ENCODE peak calls at places on chromosome 17, in four cellular contexts. H, C, O and F are unnamed samples.
A peak's percentile ranks its signal among the peaks of the same experiment; 100 is the strongest.

GRCh38 chr17:63337579-63337978 is 108.5 kb downstream of the CYB561 start:
- DNase-seq in H (no peak), C (no peak), O (no peak), F (no peak)

GRCh38 chr17:40313660-40314556 is 4.9 kb downstream of the RARA start:
- DNase-seq in H (peak; percentile 67), C (no peak), O (no peak), F (no peak)

GRCh38 chr17:883586-883962 is 96.0 kb downstream of the NXN start:
- DNase-seq in H (no peak), C (no peak), O (no peak), F (no peak)

GRCh38 chr17:42694524-42694923 is 12.2 kb downstream of the CNTNAP1 start:
- DNase-seq in H (no peak), C (no peak), O (no peak), F (no peak)

GRCh38 chr17:45672301-45672700 is 111.8 kb upstream of the CRHR1 start:
- DNase-seq in H (no peak), C (no peak), O (no peak), F (no peak)

GRCh38 chr17:47225911-47226688 is 17.0 kb downstream of the MYL4 start:
- DNase-seq in H (no peak), C (no peak), O (no peak), F (no peak)

GRCh38 chr17:29561541-29562517 is 5.0 kb downstream of the ABHD15 start:
- DNase-seq in H (no peak), C (no peak), O (no peak), F (peak; percentile 91)

GRCh38 chr17:40095944-40096791 is 4.2 kb downstream of the NR1D1 start:
- DNase-seq in H (no peak), C (peak; percentile 48), O (peak; percentile 93), F (peak; percentile 93)

GRCh38 chr17:19738757-19739156 is 9.3 kb downstream of the ALDH3A1 start:
- DNase-seq in H (no peak), C (no peak), O (no peak), F (no peak)

GRCh38 chr17:81044428-81044763 is 9.4 kb downstream of the BAIAP2 start:
- DNase-seq in H (no peak), C (no peak), O (no peak), F (no peak)
- H3K4me3 ChIP-seq in H (no peak overlapping the region), C (no peak overlapping the region), O (no peak overlapping the region), F (no peak overlapping the region)

DNA sequence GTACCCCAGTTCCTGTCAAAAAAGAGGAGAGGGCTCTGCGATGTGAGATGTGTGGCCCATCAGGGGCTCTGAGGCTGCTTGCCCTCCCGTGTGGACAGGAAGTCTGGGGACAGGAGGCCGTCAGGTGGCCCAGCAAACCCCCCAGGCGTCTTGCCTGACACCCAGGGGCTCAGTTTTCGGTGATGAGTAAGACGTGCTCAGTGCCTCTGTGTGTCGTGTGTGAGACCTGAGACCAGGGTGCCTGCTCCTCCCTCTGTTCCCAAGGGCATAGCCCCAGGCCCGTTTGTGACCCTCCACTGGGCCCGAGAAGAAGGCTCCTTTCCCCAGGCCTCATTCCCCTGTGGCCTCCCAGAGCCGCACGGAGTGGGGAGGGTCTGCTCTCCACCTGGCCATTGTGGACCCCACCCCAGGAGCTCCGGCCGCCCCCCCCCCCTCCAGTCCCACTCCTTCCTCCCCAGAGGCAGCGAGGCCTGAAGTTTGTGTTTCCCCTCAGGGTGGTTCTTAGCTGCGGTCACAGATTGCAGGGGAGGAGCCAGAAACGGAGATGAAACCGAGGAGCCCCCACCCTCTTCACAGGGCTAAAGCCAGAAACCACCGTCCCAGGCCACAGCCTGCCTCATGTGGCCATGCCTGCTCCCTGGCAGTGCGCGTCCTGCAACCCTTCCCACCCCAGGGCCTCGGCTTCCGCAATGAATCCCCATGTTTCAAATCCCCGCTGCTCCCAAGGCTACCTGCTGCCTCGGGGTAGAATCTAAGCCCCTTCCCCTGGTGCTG is 4.9 kb upstream of the ACTG1 start:
- DNase-seq in H (no peak), C (no peak), O (no peak), F (peak; percentile 90)
- H3K4me3 ChIP-seq in H (no peak overlapping the region), C (no peak overlapping the region), O (no peak overlapping the region), F (no peak overlapping the region)

GRCh38 chr17:74972973-74973328 is 392 bp upstream of the HID1 start:
- DNase-seq in H (no peak), C (no peak), O (no peak), F (no peak)
- H3K4me3 ChIP-seq in H (peak overlapping the region; percentile 21), C (peak overlapping the region; percentile 19), O (peak overlapping the region; percentile 39), F (peak overlapping the region; percentile 66)

GRCh38 chr17:69499301-69499700 is 84.8 kb downstream of the MAP2K6 start:
- DNase-seq in H (no peak), C (no peak), O (no peak), F (no peak)

GRCh38 chr17:69500911-69501429 is 86.5 kb downstream of the MAP2K6 start:
- DNase-seq in H (no peak), C (no peak), O (no peak), F (no peak)

GRCh38 chr17:69503711-69504110 is 89.2 kb downstream of the MAP2K6 start:
- DNase-seq in H (no peak), C (no peak), O (no peak), F (no peak)

GRCh38 chr17:69501591-69502468 is 87.3 kb downstream of the MAP2K6 start:
- DNase-seq in H (no peak), C (no peak), O (no peak), F (no peak)

DNA sequence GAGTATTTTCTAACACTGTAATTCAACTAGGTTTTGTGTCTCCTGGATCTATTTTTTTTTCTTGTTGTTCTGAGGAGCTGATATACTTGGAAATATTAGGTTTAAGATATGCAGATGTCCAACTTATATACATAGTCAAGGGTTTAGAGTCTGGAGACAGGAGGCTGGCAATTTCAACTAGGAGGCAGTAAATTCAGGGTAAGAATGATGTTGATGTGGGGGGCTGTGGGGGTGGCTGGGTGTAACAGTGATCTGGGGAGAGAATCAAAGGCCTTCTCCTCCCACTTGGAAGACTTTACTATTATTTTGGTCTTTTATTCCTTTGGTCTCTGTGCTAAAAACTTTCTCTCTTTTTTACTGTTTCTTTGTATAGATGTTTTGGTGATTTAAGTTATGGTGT is 88.0 kb downstream of the MAP2K6 start:
- DNase-seq in H (no peak), C (no peak), O (no peak), F (no peak)
- H3K4me3 ChIP-seq in H (peak overlapping the region; percentile 27), C (no peak overlapping the region), O (no peak overlapping the region), F (peak overlapping the region; percentile 3)

DNA sequence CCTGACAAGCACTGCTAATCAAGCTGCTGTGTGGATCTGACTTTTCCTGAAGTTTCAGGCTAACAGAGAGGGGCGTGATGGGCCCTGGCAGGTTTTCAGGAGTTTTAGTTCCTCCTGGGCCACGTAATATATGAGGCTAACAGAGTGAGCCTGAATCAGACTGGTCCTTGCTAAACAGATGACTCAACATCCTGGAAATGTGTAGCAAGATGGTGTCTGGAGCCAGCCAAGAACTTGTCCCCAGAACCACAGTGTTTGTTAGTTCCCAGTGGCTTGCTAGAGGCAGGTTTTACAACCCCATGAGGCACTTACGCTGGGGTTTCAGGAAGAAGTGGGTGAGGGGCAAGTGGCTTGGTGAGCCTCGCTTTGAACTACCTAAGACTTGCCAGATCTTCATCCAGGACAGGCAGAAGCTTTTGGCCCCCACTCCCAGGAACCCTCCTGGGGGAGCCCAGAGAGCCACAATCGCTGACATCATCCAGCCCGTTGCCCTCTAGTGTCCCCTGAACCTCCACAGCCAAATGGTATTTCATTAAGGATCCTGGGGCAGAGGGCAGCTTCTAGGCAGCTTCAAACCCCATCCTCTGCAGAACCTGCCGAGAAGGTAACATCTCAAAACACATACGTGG is 15.9 kb downstream of the TMEM92 start:
- DNase-seq in H (peak; percentile 99), C (peak; percentile 33), O (no peak), F (no peak)
- H3K4me3 ChIP-seq in H (peak overlapping the region; percentile 42), C (no peak overlapping the region), O (no peak overlapping the region), F (peak overlapping the region; percentile 7)

DNA sequence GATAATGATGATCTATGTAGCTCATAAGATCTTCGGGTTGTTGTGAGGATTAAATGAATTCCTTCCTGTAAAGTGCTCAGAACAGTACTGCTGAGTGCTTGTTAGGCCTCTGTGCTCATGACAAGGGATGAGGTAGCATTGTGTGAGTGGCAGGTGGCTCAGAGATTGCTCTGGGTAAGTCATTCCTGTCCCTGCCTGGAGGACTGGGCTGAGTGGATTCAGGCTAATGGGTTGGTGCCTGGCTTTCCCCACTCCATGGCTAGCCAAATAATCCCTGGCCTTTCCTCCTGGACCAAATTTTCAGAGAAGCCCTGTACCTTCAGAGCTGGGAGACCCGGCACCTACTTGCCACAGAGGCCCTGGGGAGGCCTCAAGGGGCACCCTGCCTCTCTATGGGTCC is 1.3 kb upstream of the CCDC92B start:
- DNase-seq in H (no peak), C (no peak), O (no peak), F (no peak)
- H3K4me3 ChIP-seq in H (no peak overlapping the region), C (no peak overlapping the region), O (no peak overlapping the region), F (no peak overlapping the region)

DNA sequence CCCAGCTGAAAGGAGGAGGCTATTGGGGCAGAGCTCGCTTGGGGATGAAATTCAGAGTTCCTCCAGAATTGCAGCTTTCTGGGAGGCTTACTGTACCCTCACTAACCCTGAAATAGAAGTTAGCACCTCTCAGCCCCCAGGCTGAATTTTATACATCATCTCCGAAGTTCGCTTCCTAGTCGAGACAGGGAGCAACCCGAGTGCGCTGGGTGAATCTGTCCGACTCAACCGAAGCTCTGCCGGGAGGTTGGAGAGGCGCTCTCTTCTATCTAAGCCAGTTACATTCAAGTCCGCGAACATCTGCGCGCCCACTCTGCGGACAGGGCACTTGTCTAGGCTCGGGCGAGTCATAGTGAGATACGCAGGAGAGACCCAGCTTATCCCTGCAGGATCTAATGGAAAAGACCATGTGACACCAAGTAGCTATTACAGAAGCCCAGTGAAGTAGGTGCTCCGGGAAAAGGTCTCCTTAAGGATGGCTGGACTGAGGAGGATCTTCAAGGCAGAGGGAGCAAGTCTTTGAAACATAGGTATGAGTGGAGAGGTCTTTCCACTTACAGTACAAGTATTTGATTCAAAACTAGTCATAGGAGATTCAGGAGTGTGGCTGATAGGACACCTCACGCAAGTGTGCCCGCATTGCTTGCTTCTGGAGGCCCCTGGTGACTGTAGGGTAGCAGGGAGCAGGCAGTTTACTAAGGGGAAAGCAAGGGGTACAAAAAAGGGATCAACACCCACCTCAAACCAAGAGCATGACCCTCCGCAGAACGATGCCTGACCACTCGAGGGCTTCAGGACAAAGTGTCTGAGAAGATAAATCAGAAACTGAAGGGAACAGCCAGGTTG is 667 bp upstream of the HES7 start:
- DNase-seq in H (no peak), C (no peak), O (no peak), F (no peak)
- H3K4me3 ChIP-seq in H (peak overlapping the region; percentile 71), C (no peak overlapping the region), O (peak overlapping the region; percentile 83), F (peak overlapping the region; percentile 60)